ENCODE peak calls at places on chromosomes 5 and 9, in five cellular contexts. E is cardiac muscle cell, R is AG04449, B is GM12878, C is HFF-Myc. L is an unnamed sample.

GRCh38 chr5:137192293-137192743 is 306.8 kb downstream of the SPOCK1 start:
- DNase-seq in E (no peak), R (no peak), B (no peak), C (no peak), L (peak; percentile 69)

GRCh38 chr5:52560366-52560765 is 227.3 kb upstream of the ITGA1 start:
- DNase-seq in E (peak; percentile 31), R (no peak), B (no peak), C (no peak), L (no peak)

GRCh38 chr5:149641000-149641576 is 59.8 kb downstream of the ARHGEF37 start:
- DNase-seq in E (no peak), R (no peak), B (no peak), C (no peak), L (peak; percentile 69)

GRCh38 chr5:128644863-128645262 is 106.8 kb upstream of the FBN2 start:
- DNase-seq in E (no peak), R (no peak), B (no peak), C (no peak), L (peak; percentile 60)

GRCh38 chr5:64680289-64680688 is 10.0 kb upstream of the SHISAL2B start:
- DNase-seq in E (no peak), R (no peak), B (no peak), C (no peak), L (no peak)

GRCh38 chr5:103498211-103498610 is 64.4 kb downstream of the NUDT12 start:
- DNase-seq in E (no peak), R (no peak), B (no peak), C (no peak), L (no peak)

GRCh38 chr5:93622240-93622885 is 39.3 kb downstream of the NR2F1 start:
- DNase-seq in E (no peak), R (no peak), B (no peak), C (no peak), L (peak; percentile 72)

GRCh38 chr5:67211926-67212325 is 15.3 kb upstream of the CD180 start:
- DNase-seq in E (no peak), R (peak; percentile 57), B (no peak), C (no peak), L (peak; percentile 71)

GRCh38 chr5:173341911-173342535 is 13.8 kb upstream of the STC2 start:
- DNase-seq in E (no peak), R (no peak), B (no peak), C (peak; percentile 46), L (no peak)

GRCh38 chr5:9121597-9121996 is 424.3 kb downstream of the SEMA5A start:
- DNase-seq in E (no peak), R (no peak), B (no peak), C (no peak), L (no peak)

GRCh38 chr5:76082790-76083554 is at the start of gene SV2C:
- DNase-seq in E (peak; percentile 55), R (no peak), B (no peak), C (no peak), L (peak; percentile 1)

DNA sequence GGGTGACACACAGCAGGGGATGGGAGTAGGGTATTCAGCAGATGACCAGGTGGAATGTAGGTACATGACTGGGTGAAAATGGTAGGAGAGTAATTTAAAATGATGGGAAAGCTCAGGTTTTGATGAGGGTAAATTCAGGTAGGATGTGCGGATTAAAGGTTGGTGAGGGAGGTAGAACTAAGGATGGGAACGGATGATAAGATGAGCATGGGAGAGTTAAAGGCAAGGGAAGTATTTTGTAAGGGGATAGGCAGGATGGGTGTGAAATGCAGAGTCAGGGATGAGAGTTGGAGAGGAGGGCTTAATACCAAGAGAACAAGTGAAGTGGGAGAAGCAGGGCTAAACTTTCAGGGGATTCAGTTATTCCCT is 1.5 kb downstream of the TLN1 start:
- DNase-seq in E (no peak), R (no peak), B (no peak), C (no peak), L (no peak)
- H3K4me3 ChIP-seq in E (peak overlapping the region; percentile 76), R (peak overlapping the region; percentile 87), B (peak overlapping the region; percentile 93), C (peak overlapping the region; percentile 83), L (peak overlapping the region; percentile 87)

DNA sequence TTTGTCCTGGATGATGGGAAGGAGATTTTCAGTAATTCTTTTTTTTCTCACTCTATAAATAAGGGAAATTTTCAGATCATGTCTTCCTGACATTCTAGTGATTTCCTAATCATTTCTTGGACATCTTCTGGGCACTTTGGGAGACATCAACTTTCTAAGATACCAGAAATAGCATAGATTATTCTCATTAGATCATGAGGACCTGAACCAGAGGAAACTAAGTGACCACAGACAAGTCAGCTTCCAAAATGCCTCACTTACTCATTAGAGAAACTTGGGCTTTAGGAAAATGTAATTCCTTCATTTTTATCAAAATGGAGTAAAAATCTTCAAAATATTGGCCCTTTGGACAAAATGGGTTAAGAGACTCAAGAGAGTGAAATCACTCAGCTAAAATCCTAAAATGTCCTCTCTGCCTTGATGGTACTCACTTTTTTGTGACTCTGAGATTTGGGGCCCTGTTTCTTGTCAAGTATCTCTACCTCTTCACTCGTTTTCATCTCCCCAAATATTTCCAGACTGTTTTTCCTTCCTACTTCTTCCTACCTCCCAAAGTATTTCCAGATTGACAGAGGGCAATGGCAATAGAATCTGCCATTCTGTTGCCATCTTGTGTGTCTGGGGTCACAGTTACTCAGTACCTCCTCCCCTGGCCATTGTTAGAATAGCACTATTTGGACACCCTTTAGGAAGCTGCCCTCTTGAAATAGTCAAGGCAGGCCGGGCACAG is 194.5 kb downstream of the NR3C1 start:
- DNase-seq in E (no peak), R (peak; percentile 16), B (no peak), C (no peak), L (no peak)
- TF ChIP-seq CTCF in E (peak; percentile 11), R (no peak), B (peak; percentile 41), C (peak; percentile 23), L (peak; percentile 23)

DNA sequence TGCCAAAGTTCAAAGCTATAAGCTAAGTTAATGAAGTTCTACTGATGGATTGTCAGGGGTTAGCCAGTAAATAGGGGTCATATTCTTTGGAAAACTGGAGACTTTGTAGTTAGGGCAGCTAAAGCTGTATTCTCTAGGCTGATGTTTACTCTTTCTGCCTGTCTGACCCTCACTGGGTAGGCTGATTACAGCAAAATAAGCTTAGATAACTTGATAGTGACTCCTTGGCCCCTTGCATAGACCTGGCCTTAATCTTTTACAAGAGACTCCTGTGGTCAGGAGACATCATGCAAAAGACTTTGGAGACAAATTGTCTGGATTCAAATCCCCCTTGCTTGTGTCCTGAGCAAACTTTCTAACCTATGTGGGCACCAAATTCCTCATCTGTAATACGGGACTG is 314.4 kb upstream of the MSX2 start:
- DNase-seq in E (no peak), R (no peak), B (no peak), C (no peak), L (no peak)
- H3K4me3 ChIP-seq in E (no peak overlapping the region), R (no peak overlapping the region), B (no peak overlapping the region), C (no peak overlapping the region), L (no peak overlapping the region)

DNA sequence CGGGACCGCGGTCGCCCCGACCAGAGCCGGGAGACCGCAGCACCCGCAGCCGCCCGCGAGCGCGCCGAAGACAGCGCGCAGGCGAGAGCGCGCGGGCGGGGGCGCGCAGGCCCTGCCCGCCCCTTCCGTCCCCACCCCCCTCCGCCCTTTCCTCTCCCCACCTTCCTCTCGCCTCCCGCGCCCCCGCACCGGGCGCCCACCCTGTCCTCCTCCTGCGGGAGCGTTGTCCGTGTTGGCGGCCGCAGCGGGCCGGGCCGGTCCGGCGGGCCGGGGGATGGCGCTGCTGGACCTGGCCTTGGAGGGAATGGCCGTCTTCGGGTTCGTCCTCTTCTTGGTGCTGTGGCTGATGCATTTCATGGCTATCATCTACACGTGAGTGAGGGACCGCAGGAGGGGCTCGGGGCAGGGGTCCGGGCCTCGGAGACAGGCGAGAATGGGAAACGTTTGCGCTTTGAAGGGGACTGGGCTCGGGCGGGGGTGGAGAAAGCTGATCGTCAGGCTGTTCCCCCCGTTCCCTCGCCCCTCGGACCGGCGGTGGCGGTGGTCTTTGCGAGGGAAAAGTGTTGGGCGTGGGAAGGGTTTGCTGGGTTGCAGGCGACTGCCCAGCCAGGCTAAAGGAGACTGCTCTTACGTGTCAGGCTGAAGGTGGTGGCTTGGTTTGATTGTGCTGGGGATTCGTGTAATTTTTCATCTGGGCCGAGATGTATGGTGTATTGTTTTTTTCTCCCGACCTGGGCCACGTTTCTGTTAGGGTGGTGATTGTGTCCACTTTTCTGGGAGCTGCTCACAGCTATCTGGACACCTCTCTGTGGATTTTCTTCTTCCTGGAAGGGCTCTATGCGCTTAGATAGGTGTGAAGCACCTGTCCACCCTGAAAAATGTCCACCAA is 572 bp downstream of the UGCG start:
- DNase-seq in E (peak; percentile 55), R (no peak), B (no peak), C (no peak), L (peak; percentile 41)
- TF ChIP-seq CTCF in E (peak; percentile 22), R (no peak), B (no peak), C (no peak), L (no peak)

GRCh38 chr5:92505925-92506324 is 1075.1 kb downstream of the NR2F1-AS1 start:
- DNase-seq in E (no peak), R (no peak), B (no peak), C (no peak), L (peak; percentile 29)
- H3K4me3 ChIP-seq in E (no peak overlapping the region), R (peak overlapping the region; percentile 13), B (no peak overlapping the region), C (no peak overlapping the region), L (no peak overlapping the region)

GRCh38 chr9:2666569-2666968 is 45.0 kb downstream of the VLDLR start:
- DNase-seq in E (no peak), R (no peak), B (no peak), C (no peak), L (no peak)

GRCh38 chr9:2663486-2663885 is 41.9 kb downstream of the VLDLR start:
- DNase-seq in E (no peak), R (no peak), B (no peak), C (no peak), L (no peak)

GRCh38 chr9:2663886-2664674 is 42.5 kb downstream of the VLDLR start:
- DNase-seq in E (no peak), R (no peak), B (no peak), C (no peak), L (no peak)

GRCh38 chr9:2664675-2665065 is 43.1 kb downstream of the VLDLR start:
- DNase-seq in E (no peak), R (no peak), B (no peak), C (no peak), L (no peak)

GRCh38 chr9:2662496-2662895 is 40.9 kb downstream of the VLDLR start:
- DNase-seq in E (no peak), R (no peak), B (no peak), C (no peak), L (no peak)
- TF ChIP-seq CTCF in E (no peak), R (peak; percentile 18), B (no peak), C (no peak), L (no peak)

GRCh38 chr5:159759791-159760300 is 156.4 kb upstream of the ADRA1B start:
- DNase-seq in E (no peak), R (no peak), B (no peak), C (no peak), L (no peak)
- H3K4me3 ChIP-seq in E (no peak overlapping the region), R (no peak overlapping the region), B (no peak overlapping the region), C (no peak overlapping the region), L (no peak overlapping the region)

GRCh38 chr9:35303567-35303966 is 141.8 kb downstream of the UNC13B start:
- DNase-seq in E (no peak), R (no peak), B (no peak), C (no peak), L (no peak)
- TF ChIP-seq CTCF in E (no peak), R (no peak), B (no peak), C (no peak), L (no peak)

DNA sequence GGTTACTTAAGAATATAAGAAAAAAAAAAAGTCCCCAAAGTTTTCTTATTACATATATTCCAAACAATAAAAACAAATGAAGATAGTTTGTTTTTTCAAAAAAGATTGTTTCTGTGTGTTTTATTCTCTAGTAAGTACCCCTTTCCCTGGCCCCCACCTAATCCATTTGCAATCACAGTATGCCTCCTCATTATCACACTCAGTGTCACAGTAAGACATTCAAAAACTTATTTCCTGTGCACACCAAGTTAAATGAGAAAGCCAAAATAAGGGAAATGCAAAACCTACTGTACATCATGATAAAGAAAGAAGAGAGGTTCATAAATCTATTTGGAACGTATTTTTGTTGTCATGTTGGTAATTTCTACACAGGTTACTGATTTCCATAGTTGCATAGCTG is 62.3 kb downstream of the ST8SIA4 start:
- DNase-seq in E (no peak), R (no peak), B (no peak), C (no peak), L (no peak)
- H3K4me3 ChIP-seq in E (no peak overlapping the region), R (no peak overlapping the region), B (peak overlapping the region; percentile 35), C (no peak overlapping the region), L (no peak overlapping the region)